ENCODE peak calls at places on chromosomes 3 and 15, in six cellular contexts. G is activated naive CD4-positive, alpha-beta T cell; W is cardiac fibroblast; Y is KBM-7; V is NAMALWA; N is NCI-H2081. E is an unnamed sample.

GRCh38 chr3:53570709-53571108 is 76.3 kb downstream of the CACNA1D start:
- DNase-seq in W (peak), V (no peak), Y (no peak), G (no peak), N (no peak), E (no peak)

GRCh38 chr3:45082139-45082538 is 56.0 kb downstream of the CLEC3B start:
- DNase-seq in W (peak), G (no peak), V (no peak), Y (no peak), N (no peak), E (no peak)

GRCh38 chr3:55405436-55405835 is 81.7 kb downstream of the WNT5A start:
- DNase-seq in V (peak), W (peak), Y (peak), N (peak), G (no peak), E (no peak)

GRCh38 chr3:170359178-170359704 is 1.7 kb downstream of the SKIL start:
- DNase-seq in G (no peak), Y (no peak), W (no peak), N (no peak), V (no peak), E (no peak)

GRCh38 chr3:89172150-89172549 is 64.7 kb downstream of the EPHA3 start:
- DNase-seq in N (no peak), G (no peak), V (no peak), W (no peak), Y (no peak), E (no peak)

GRCh38 chr15:100902436-100903190 is 16.5 kb upstream of the LRRK1 start:
- DNase-seq in V (no peak), Y (peak), W (peak), N (peak), G (no peak), E (no peak)

GRCh38 chr15:78881681-78882080 is 9.0 kb downstream of the MORF4L1 start:
- DNase-seq in Y (no peak), G (no peak), W (no peak), N (no peak), V (no peak), E (no peak)

GRCh38 chr3:181570472-181570871 is 141.3 kb upstream of the SOX2 start:
- DNase-seq in N (no peak), W (no peak), G (no peak), V (no peak), Y (no peak), E (no peak)

GRCh38 chr3:138127636-138128365 is 4.4 kb downstream of the A4GNT start:
- DNase-seq in W (peak), N (no peak), Y (no peak), V (no peak), G (no peak), E (no peak)

GRCh38 chr3:23129817-23130216 is 73.3 kb upstream of the UBE2E2 start:
- DNase-seq in Y (no peak), V (no peak), W (no peak), N (no peak), G (no peak), E (no peak)

GRCh38 chr3:116433552-116433951 is 11.7 kb downstream of the LSAMP start:
- DNase-seq in G (no peak), W (no peak), V (no peak), N (peak), Y (no peak), E (no peak)

GRCh38 chr15:50044406-50044805 is 74.6 kb downstream of the ATP8B4 start:
- DNase-seq in G (no peak), Y (no peak), N (no peak), W (no peak), V (no peak), E (no peak)

GRCh38 chr3:26280517-26280916 is 342.1 kb upstream of the LRRC3B start:
- DNase-seq in N (no peak), G (no peak), V (peak), Y (peak), W (no peak), E (no peak)

GRCh38 chr3:196971094-196971698 is 2.6 kb upstream of the PIGZ start:
- DNase-seq in G (no peak), V (no peak), N (no peak), W (peak), Y (no peak), E (no peak)

GRCh38 chr15:40992241-40992741 is 39.0 kb downstream of the CHAC1 start:
- DNase-seq in W (peak), Y (no peak), V (no peak), N (no peak), G (no peak), E (no peak)

GRCh38 chr3:61574854-61575253 is 13.5 kb downstream of the PTPRG start:
- DNase-seq in W (peak), N (no peak), G (no peak), V (no peak), Y (peak), E (no peak)

GRCh38 chr3:173440431-173440990 is 43.0 kb downstream of the NLGN1 start:
- DNase-seq in G (no peak), Y (no peak), V (no peak), N (no peak), W (no peak), E (no peak)

GRCh38 chr15:73727330-73728018 is 25.7 kb downstream of the INSYN1 start:
- DNase-seq in V (no peak), Y (no peak), W (peak), N (no peak), G (no peak), E (no peak)

GRCh38 chr3:32994045-32994444 is 42.6 kb downstream of the CCR4 start:
- DNase-seq in G (no peak), N (no peak), V (no peak), Y (no peak), W (no peak), E (no peak)

GRCh38 chr3:59310736-59311135 is 260.9 kb upstream of the CFAP20DC start:
- DNase-seq in W (no peak), Y (no peak), G (no peak), V (no peak), N (no peak), E (no peak)

GRCh38 chr3:47070770-47071169 is 91.3 kb downstream of the NBEAL2 start:
- DNase-seq in W (no peak), Y (no peak), V (no peak), G (no peak), N (no peak), E (no peak)

GRCh38 chr3:128584412-128585020 is 66.1 kb downstream of the RPN1 start:
- DNase-seq in V (peak), W (peak), N (peak), G (peak), Y (peak), E (peak)

GRCh38 chr15:99511529-99511864 is 54.3 kb upstream of the MEF2A start:
- DNase-seq in Y (no peak), N (no peak), W (peak), V (no peak), G (no peak), E (no peak)

GRCh38 chr3:124974691-124975090 is 40.1 kb upstream of the MUC13 start:
- DNase-seq in W (no peak), V (no peak), N (no peak), G (no peak), Y (no peak), E (no peak)

GRCh38 chr15:65902373-65902772 is 33.1 kb downstream of the RAB11A start:
- DNase-seq in W (peak), V (peak), G (no peak), N (peak), Y (peak), E (no peak)

GRCh38 chr3:107753494-107753893 is 230.7 kb downstream of the BBX start:
- DNase-seq in G (no peak), W (peak), N (peak), V (peak), Y (peak), E (no peak)

GRCh38 chr15:61657461-61657860 is 402.8 kb downstream of the VPS13C start:
- DNase-seq in N (no peak), Y (no peak), V (no peak), G (no peak), W (no peak), E (no peak)

GRCh38 chr3:3105246-3105645 is 4.9 kb downstream of the IL5RA start:
- DNase-seq in G (no peak), W (no peak), N (no peak), Y (no peak), V (no peak), E (no peak)

GRCh38 chr15:77311618-77312398 is 108.1 kb downstream of the PEAK1 start:
- DNase-seq in V (no peak), N (no peak), W (peak), G (no peak), Y (no peak), E (no peak)

GRCh38 chr15:62607643-62608042 is 434.9 kb upstream of the TPM1 start:
- DNase-seq in V (no peak), Y (no peak), N (no peak), G (no peak), W (peak), E (no peak)

GRCh38 chr3:16467368-16467767 is 46.1 kb downstream of the RFTN1 start:
- DNase-seq in Y (no peak), W (no peak), G (no peak), V (no peak), N (no peak), E (no peak)

GRCh38 chr3:66675383-66675782 is 174.6 kb upstream of the LRIG1 start:
- DNase-seq in N (no peak), Y (no peak), W (peak), G (no peak), V (no peak), E (no peak)

GRCh38 chr3:105353485-105354161 is 13.1 kb upstream of the ALCAM start:
- DNase-seq in G (no peak), N (no peak), V (no peak), W (peak), Y (no peak), E (no peak)

GRCh38 chr3:6697285-6697684 is 163.6 kb upstream of the GRM7 start:
- DNase-seq in N (no peak), G (no peak), V (no peak), W (no peak), Y (no peak), E (no peak)

E was measured in NCI-H1417 treated with DMSO at 0.1 percent for 48 hours.